ENCODE peak calls at places on chromosomes 7 and 10, in six cellular contexts. H, F, T, B, E and I are unnamed samples.

GRCh38 chr10:70835895-70836294 is 20.1 kb downstream of the SGPL1 start:
- ATAC-seq in H (no peak), T (no peak), E (peak), B (no peak), F (no peak), I (no peak)

GRCh38 chr10:18341063-18341462 is 200.8 kb downstream of the CACNB2 start:
- ATAC-seq in H (no peak), F (no peak), E (no peak), B (no peak), T (peak), I (no peak)

GRCh38 chr7:80387634-80388033 is 124.2 kb downstream of the GNAT3 start:
- ATAC-seq in H (no peak), B (no peak), F (no peak), T (no peak), E (no peak), I (no peak)

GRCh38 chr7:141986923-141987322 is 8.8 kb upstream of the MGAM start:
- ATAC-seq in F (no peak), E (no peak), T (no peak), B (no peak), H (no peak), I (no peak)

GRCh38 chr10:28381903-28382347 is 79.1 kb upstream of the MPP7 start:
- ATAC-seq in T (peak), B (peak), F (peak), H (peak), E (peak), I (peak)

GRCh38 chr7:117698018-117698417 is 175.2 kb downstream of the CTTNBP2 start:
- ATAC-seq in H (no peak), T (no peak), B (peak), E (no peak), F (no peak), I (no peak)

GRCh38 chr7:128458956-128459355 is 3.3 kb downstream of the HILPDA start:
- ATAC-seq in T (peak), E (no peak), B (no peak), H (no peak), F (no peak), I (no peak)

GRCh38 chr10:127013696-127014095 is 108.5 kb downstream of the DOCK1 start:
- ATAC-seq in E (no peak), H (no peak), F (no peak), B (no peak), T (no peak), I (no peak)

GRCh38 chr10:119742988-119743646 is 17.3 kb downstream of the INPP5F start:
- ATAC-seq in E (peak), T (no peak), F (peak), B (no peak), H (no peak), I (no peak)

GRCh38 chr10:46266506-46266985 is 20.3 kb upstream of the ANTXRL start:
- ATAC-seq in H (peak), T (no peak), B (peak), F (peak), E (peak), I (no peak)

GRCh38 chr10:8048281-8049008 is 6.0 kb upstream of the GATA3 start:
- ATAC-seq in H (no peak), E (no peak), T (peak), B (no peak), F (no peak), I (peak)

GRCh38 chr7:2566890-2567662 is 8.3 kb downstream of the IQCE start:
- ATAC-seq in H (no peak), F (peak), B (peak), E (peak), T (peak), I (no peak)

GRCh38 chr10:118522791-118523498 is 72.5 kb downstream of the PRLHR start:
- ATAC-seq in T (no peak), E (no peak), H (no peak), B (no peak), F (peak), I (no peak)

GRCh38 chr10:124063736-124064135 is 29.7 kb downstream of the CHST15 start:
- ATAC-seq in E (peak), T (peak), B (peak), H (no peak), F (peak), I (peak)

GRCh38 chr10:100828744-100829102 is 83.3 kb downstream of the PAX2 start:
- ATAC-seq in H (peak), T (peak), F (peak), E (peak), B (no peak), I (no peak)

GRCh38 chr10:125709553-125710266 is 9.8 kb upstream of the EDRF1 start:
- ATAC-seq in H (no peak), T (no peak), B (no peak), E (no peak), F (no peak), I (no peak)

GRCh38 chr10:61846370-61847031 is 55.0 kb upstream of the ARID5B start:
- ATAC-seq in H (no peak), B (no peak), T (no peak), E (no peak), F (no peak), I (no peak)

GRCh38 chr7:27433581-27433980 is 191.0 kb downstream of the EVX1 start:
- ATAC-seq in F (no peak), B (no peak), H (no peak), E (no peak), T (no peak), I (no peak)

GRCh38 chr7:151725844-151726770 is 150.8 kb downstream of the PRKAG2 start:
- ATAC-seq in B (no peak), T (no peak), F (no peak), E (no peak), H (no peak), I (no peak)

GRCh38 chr10:110165239-110165638 is 42.2 kb upstream of the MXI1 start:
- ATAC-seq in E (no peak), H (no peak), T (no peak), F (no peak), B (no peak), I (no peak)

GRCh38 chr7:47783456-47784240 is 164.6 kb downstream of the PKD1L1 start:
- ATAC-seq in E (peak), F (peak), H (no peak), T (no peak), B (peak), I (peak)

GRCh38 chr7:5248201-5248885 is 34.4 kb upstream of the SLC29A4 start:
- ATAC-seq in F (no peak), H (peak), T (no peak), E (peak), B (peak), I (peak)

GRCh38 chr7:22660732-22661131 is 66.3 kb upstream of the IL6 start:
- ATAC-seq in H (peak), T (peak), F (peak), B (no peak), E (peak), I (no peak)

GRCh38 chr10:122484276-122485060 is 23.1 kb downstream of the HTRA1 start:
- ATAC-seq in T (no peak), B (no peak), E (no peak), H (no peak), F (no peak), I (no peak)

GRCh38 chr10:71909399-71910083 is 54.7 kb upstream of the CHST3 start:
- ATAC-seq in B (no peak), E (no peak), H (no peak), F (no peak), T (peak), I (no peak)

GRCh38 chr7:157544980-157545680 is 208.3 kb downstream of the DNAJB6 start:
- ATAC-seq in H (no peak), B (no peak), E (no peak), T (no peak), F (no peak), I (no peak)

GRCh38 chr10:61967298-61967697 is 65.8 kb downstream of the ARID5B start:
- ATAC-seq in H (no peak), E (no peak), B (no peak), F (no peak), T (no peak), I (no peak)

GRCh38 chr10:96287392-96288105 is 16.2 kb upstream of the BLNK start:
- ATAC-seq in B (peak), F (peak), H (no peak), T (peak), E (peak), I (no peak)

GRCh38 chr7:94907420-94908203 is at the start of gene PPP1R9A:
- ATAC-seq in H (no peak), F (peak), E (peak), T (no peak), B (peak), I (peak)

GRCh38 chr7:34067406-34067805 is 162.1 kb downstream of the BMPER start:
- ATAC-seq in B (no peak), F (no peak), E (no peak), T (no peak), H (no peak), I (no peak)

GRCh38 chr10:24908793-24909423 is 43.5 kb downstream of the PRTFDC1 start:
- ATAC-seq in E (no peak), T (peak), F (peak), H (peak), B (peak), I (no peak)

GRCh38 chr7:116426428-116427156 is 72.9 kb upstream of the CAV2 start:
- ATAC-seq in H (no peak), E (no peak), F (peak), T (no peak), B (no peak), I (no peak)
- TF ChIP-seq EP300 in H (no peak), E (no peak), F (peak), T (no peak), B (peak), I (no peak)

GRCh38 chr10:3468919-3469638 is 296.5 kb upstream of the PITRM1 start:
- ATAC-seq in T (no peak), E (no peak), F (peak), B (peak), H (no peak), I (peak)
- TF ChIP-seq POLR2A in T (no peak), E (no peak), F (no peak), B (no peak), H (no peak), I (peak)

DNA sequence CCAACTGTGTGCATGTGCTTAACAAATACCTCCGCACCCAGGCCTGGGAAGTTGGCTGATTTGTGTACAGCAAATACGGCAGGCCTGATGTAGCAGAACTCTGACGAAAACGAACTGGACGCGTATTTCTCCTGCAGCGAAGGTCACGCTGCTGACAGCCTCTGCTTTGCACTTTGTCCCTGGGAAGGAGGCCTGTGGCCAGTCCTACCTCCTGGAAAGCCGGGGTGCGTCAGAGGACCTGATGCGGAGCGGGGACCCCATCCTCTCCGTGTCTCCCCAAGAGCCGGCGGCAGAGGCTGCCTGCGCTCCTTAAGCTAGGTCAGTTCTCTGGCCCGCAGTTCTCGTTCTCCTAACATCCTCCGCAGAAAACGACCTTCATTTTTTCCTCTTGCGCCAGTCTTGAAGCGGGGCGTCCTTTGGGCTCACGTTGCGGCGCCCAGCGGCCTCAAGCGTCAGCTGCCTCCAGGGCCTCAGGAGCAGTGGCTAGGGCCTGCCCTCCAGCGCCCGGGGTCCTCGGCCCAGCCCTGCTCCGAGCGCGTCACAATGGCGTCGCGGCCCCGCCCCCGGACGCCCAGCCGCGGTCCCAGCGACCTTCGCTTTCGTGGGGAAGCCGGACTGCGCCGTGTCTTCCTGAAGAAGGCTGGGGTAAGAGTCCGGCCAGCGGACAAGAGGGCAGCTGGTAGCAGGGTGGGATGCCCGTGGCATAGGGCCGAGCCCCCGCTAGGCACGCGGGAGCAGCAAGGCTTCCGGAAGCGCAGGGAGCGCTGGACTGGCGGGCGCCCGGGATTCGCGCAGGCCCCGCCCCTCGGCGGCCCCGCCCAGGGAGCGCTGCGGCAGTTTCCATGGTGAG is at the start of gene ZNF487:
- ATAC-seq in E (peak), B (peak), F (peak), H (peak), T (peak), I (peak)
- TF ChIP-seq EP300 in E (no peak), B (peak), F (no peak), H (no peak), T (no peak), I (peak)

GRCh38 chr10:79447911-79448731 is 2.7 kb upstream of the ZCCHC24 start:
- ATAC-seq in E (no peak), B (no peak), H (no peak), T (no peak), F (no peak), I (no peak)

GRCh38 chr10:79444243-79445119 is 943 bp downstream of the ZCCHC24 start:
- ATAC-seq in T (peak), H (peak), B (peak), E (peak), F (peak), I (peak)

GRCh38 chr10:79446451-79447020 is 1.1 kb upstream of the ZCCHC24 start:
- ATAC-seq in E (peak), T (no peak), B (peak), F (no peak), H (peak), I (no peak)

GRCh38 chr10:79445217-79445707 is at the start of gene ZCCHC24:
- ATAC-seq in F (peak), E (peak), H (peak), B (peak), T (peak), I (peak)

GRCh38 chr10:79445708-79446450 is 455 bp upstream of the ZCCHC24 start:
- ATAC-seq in B (peak), H (peak), F (peak), E (peak), T (peak), I (peak)
- TF ChIP-seq POLR2A in B (peak), H (peak), F (no peak), E (no peak), T (no peak), I (no peak)

GRCh38 chr7:129968592-129969383 is 16.0 kb upstream of the UBE2H start:
- ATAC-seq in H (no peak), B (no peak), T (no peak), E (peak), F (no peak), I (no peak)
- TF ChIP-seq EP300 in H (no peak), B (no peak), T (no peak), E (no peak), F (no peak), I (no peak)